ENCODE peak calls at places on chromosome 16, in eight cellular contexts. One of them, this sample, is unnamed.

GRCh38 chr16:30985401-30986128 is 558 bp downstream of the HSD3B7 start:
- DNase-seq in GM23248: peak
- DNase-seq in mesendoderm: peak
- DNase-seq in HepG2: peak
- DNase-seq in HCT116: peak
- DNase-seq in fibroblast of lung: no peak
- DNase-seq in kidney: peak
- DNase-seq in neural progenitor cell: peak
- DNase-seq in this sample: peak

GRCh38 chr16:3530371-3530914 is 29.6 kb downstream of the CLUAP1 start:
- DNase-seq in fibroblast of lung: no peak
- DNase-seq in kidney: no peak
- DNase-seq in neural progenitor cell: no peak
- DNase-seq in mesendoderm: peak
- DNase-seq in HepG2: no peak
- DNase-seq in GM23248: no peak
- DNase-seq in HCT116: no peak
- DNase-seq in this sample: peak

GRCh38 chr16:35908942-35909341 is 2449.5 kb downstream of the TP53TG3F start:
- DNase-seq in HepG2: no peak
- DNase-seq in kidney: no peak
- DNase-seq in mesendoderm: peak
- DNase-seq in neural progenitor cell: no peak
- DNase-seq in GM23248: no peak
- DNase-seq in fibroblast of lung: no peak
- DNase-seq in HCT116: peak
- DNase-seq in this sample: no peak

GRCh38 chr16:57736419-57737281 is 1.1 kb downstream of the KATNB1 start:
- DNase-seq in neural progenitor cell: peak
- DNase-seq in HepG2: peak
- DNase-seq in GM23248: peak
- DNase-seq in mesendoderm: peak
- DNase-seq in kidney: peak
- DNase-seq in HCT116: no peak
- DNase-seq in fibroblast of lung: peak
- DNase-seq in this sample: peak

GRCh38 chr16:56946767-56947603 is 14.8 kb upstream of the CETP start:
- DNase-seq in kidney: no peak
- DNase-seq in GM23248: no peak
- DNase-seq in HepG2: no peak
- DNase-seq in fibroblast of lung: no peak
- DNase-seq in HCT116: no peak
- DNase-seq in mesendoderm: no peak
- DNase-seq in neural progenitor cell: no peak
- DNase-seq in this sample: no peak

GRCh38 chr16:69890114-69890890 is 60.8 kb upstream of the CLEC18A start:
- DNase-seq in mesendoderm: peak
- DNase-seq in neural progenitor cell: peak
- DNase-seq in kidney: peak
- DNase-seq in HepG2: no peak
- DNase-seq in GM23248: peak
- DNase-seq in HCT116: no peak
- DNase-seq in fibroblast of lung: peak
- DNase-seq in this sample: peak

GRCh38 chr16:86424413-86424812 is 85.9 kb upstream of the FOXF1 start:
- DNase-seq in fibroblast of lung: peak
- DNase-seq in neural progenitor cell: peak
- DNase-seq in HCT116: no peak
- DNase-seq in GM23248: peak
- DNase-seq in kidney: no peak
- DNase-seq in HepG2: no peak
- DNase-seq in mesendoderm: peak
- DNase-seq in this sample: no peak

GRCh38 chr16:29710227-29711219 is 31.5 kb downstream of the QPRT start:
- DNase-seq in GM23248: peak
- DNase-seq in HCT116: peak
- DNase-seq in kidney: peak
- DNase-seq in fibroblast of lung: peak
- DNase-seq in HepG2: peak
- DNase-seq in neural progenitor cell: peak
- DNase-seq in mesendoderm: peak
- DNase-seq in this sample: peak

GRCh38 chr16:68022728-68023537 is at the start of the genes DDX28 and DUS2:
- DNase-seq in HepG2: peak
- DNase-seq in kidney: peak
- DNase-seq in mesendoderm: peak
- DNase-seq in GM23248: peak
- DNase-seq in neural progenitor cell: peak
- DNase-seq in HCT116: peak
- DNase-seq in fibroblast of lung: peak
- DNase-seq in this sample: peak

GRCh38 chr16:8630205-8630953 is 8.9 kb downstream of the METTL22 start:
- DNase-seq in GM23248: no peak
- DNase-seq in fibroblast of lung: no peak
- DNase-seq in HCT116: no peak
- DNase-seq in mesendoderm: no peak
- DNase-seq in kidney: no peak
- DNase-seq in HepG2: no peak
- DNase-seq in neural progenitor cell: no peak
- DNase-seq in this sample: no peak

DNA sequence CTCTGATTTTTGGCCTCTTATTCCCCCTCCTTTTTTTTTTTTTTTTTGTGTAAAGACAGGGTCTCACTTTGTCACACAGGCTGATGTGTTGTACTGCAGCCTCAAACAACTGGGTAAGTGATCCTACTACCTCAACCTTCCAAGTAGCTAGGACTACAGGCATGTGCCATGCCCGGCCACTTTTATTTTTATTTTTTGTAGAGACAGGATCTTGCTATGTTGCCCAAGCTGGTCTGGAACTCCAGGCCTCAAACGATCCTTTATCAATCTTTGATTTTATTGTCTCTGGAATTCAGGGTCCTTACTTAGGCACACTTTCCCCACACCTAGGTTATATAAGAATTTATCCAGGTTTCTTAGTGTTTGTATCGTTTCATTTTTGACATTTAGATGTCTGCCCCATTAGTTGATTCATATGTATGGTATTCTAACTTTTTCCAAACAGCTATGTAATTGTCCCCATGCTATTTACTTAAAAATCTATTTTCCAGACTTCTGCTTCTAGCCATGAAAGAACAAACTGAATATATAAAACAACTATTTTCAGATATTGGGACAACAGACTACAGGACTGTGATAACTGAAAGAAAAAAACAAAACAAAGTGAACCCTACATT is 13.9 kb downstream of the CMC2 start:
- DNase-seq in fibroblast of lung: no peak
- DNase-seq in kidney: no peak
- DNase-seq in HCT116: no peak
- DNase-seq in GM23248: peak
- DNase-seq in neural progenitor cell: no peak
- DNase-seq in mesendoderm: no peak
- DNase-seq in HepG2: no peak
- DNase-seq in this sample: no peak
- H3K9ac ChIP-seq in fibroblast of lung: no peak
- H3K9ac ChIP-seq in kidney: no peak
- H3K9ac ChIP-seq in HCT116: no peak
- H3K9ac ChIP-seq in GM23248: peak
- H3K9ac ChIP-seq in neural progenitor cell: no peak
- H3K9ac ChIP-seq in mesendoderm: no peak
- H3K9ac ChIP-seq in HepG2: peak
- H3K9ac ChIP-seq in this sample: no peak

DNA sequence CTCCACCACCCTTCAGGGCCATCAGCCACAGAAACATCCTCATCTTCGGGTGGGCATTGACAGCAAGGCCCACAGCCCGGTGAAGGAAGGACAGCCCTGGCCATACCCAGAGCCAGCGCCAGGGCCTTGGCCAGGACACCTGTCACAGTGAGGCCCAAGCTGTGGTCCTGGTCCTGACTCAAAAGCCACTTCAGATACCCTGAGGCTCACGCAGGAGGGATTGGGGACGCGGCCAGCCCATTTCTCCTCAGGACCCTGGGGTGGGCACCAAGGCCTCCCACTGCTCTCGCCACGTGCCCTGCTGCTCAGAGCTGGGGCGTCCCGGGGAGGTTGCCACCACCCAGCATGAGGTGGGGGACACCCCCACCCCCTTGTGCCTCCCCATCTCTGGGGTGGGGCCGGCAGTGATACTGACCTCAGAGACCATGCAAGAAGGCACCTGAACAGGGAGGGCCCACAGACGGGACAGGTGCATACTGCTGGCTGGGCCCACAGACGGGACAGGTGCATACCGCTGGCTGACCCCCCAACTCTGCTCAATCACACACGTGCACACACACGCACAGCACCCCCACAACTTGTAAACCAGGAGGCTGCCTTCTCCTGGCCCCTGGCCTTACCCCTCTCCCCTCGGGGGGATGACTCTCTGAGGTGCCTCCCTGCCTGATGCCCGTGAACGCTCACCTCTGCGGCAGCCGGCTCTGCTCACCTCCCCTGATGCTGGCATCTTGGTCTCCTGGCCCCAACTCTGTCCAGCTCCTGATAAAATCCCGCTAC is 14.2 kb downstream of the SLC7A5 start:
- DNase-seq in HCT116: no peak
- DNase-seq in HepG2: no peak
- DNase-seq in mesendoderm: no peak
- DNase-seq in kidney: no peak
- DNase-seq in GM23248: no peak
- DNase-seq in fibroblast of lung: no peak
- DNase-seq in neural progenitor cell: no peak
- DNase-seq in this sample: no peak
- H3K9ac ChIP-seq in HCT116: peak
- H3K9ac ChIP-seq in HepG2: peak
- H3K9ac ChIP-seq in mesendoderm: no peak
- H3K9ac ChIP-seq in kidney: no peak
- H3K9ac ChIP-seq in GM23248: peak
- H3K9ac ChIP-seq in fibroblast of lung: no peak
- H3K9ac ChIP-seq in neural progenitor cell: no peak
- H3K9ac ChIP-seq in this sample: peak

DNA sequence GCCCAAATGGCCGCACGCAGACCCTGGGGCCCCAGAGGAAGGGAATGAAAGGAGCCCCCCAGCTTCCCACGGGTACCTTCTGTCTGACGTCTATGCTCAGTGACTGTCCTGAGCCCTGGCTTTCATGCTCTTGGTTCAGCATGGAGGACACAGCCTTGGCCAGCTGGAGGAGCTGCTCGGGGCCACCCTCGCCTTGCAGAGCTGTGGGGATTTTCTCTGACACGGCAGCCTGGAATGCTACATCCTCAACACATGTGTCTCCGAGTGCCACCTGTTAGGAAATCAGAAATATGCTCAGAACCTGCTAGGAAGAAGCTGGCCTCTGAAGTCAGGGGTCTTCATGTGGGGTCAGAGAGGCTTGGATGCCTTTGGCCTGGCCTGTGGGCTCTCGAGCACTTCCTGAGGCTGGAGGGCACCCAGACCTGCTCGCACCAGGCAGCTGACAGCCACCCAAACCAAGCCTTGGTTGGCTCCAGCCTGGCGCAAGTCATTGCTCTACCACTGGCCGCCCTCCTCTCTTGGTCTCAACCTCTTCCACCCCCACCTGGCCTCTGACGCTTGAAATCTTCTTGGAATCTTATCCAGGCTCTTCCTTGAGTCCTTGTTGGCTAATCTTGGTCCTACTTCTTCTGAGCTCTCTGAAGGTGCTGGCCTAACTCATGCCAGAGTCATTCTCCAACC is 63.7 kb upstream of the BCO1 start:
- DNase-seq in HCT116: no peak
- DNase-seq in fibroblast of lung: no peak
- DNase-seq in HepG2: no peak
- DNase-seq in mesendoderm: no peak
- DNase-seq in GM23248: peak
- DNase-seq in neural progenitor cell: no peak
- DNase-seq in kidney: no peak
- DNase-seq in this sample: peak
- H3K9ac ChIP-seq in HCT116: no peak
- H3K9ac ChIP-seq in fibroblast of lung: no peak
- H3K9ac ChIP-seq in HepG2: no peak
- H3K9ac ChIP-seq in mesendoderm: no peak
- H3K9ac ChIP-seq in GM23248: no peak
- H3K9ac ChIP-seq in neural progenitor cell: no peak
- H3K9ac ChIP-seq in kidney: no peak
- H3K9ac ChIP-seq in this sample: no peak

GRCh38 chr16:22353933-22354541 is 20.4 kb downstream of the CDR2 start:
- DNase-seq in HepG2: peak
- DNase-seq in mesendoderm: no peak
- DNase-seq in neural progenitor cell: no peak
- DNase-seq in kidney: no peak
- DNase-seq in HCT116: no peak
- DNase-seq in fibroblast of lung: no peak
- DNase-seq in GM23248: no peak
- DNase-seq in this sample: no peak

GRCh38 chr16:22355487-22355908 is 18.9 kb downstream of the CDR2 start:
- DNase-seq in neural progenitor cell: no peak
- DNase-seq in mesendoderm: no peak
- DNase-seq in HCT116: no peak
- DNase-seq in fibroblast of lung: no peak
- DNase-seq in GM23248: peak
- DNase-seq in kidney: no peak
- DNase-seq in HepG2: no peak
- DNase-seq in this sample: no peak

GRCh38 chr16:22352726-22353125 is 21.7 kb downstream of the CDR2 start:
- DNase-seq in kidney: no peak
- DNase-seq in mesendoderm: peak
- DNase-seq in GM23248: peak
- DNase-seq in HepG2: no peak
- DNase-seq in HCT116: no peak
- DNase-seq in fibroblast of lung: no peak
- DNase-seq in neural progenitor cell: no peak
- DNase-seq in this sample: no peak

GRCh38 chr16:22352119-22352518 is 22.3 kb downstream of the CDR2 start:
- DNase-seq in HepG2: no peak
- DNase-seq in GM23248: no peak
- DNase-seq in HCT116: no peak
- DNase-seq in mesendoderm: no peak
- DNase-seq in neural progenitor cell: no peak
- DNase-seq in fibroblast of lung: no peak
- DNase-seq in kidney: no peak
- DNase-seq in this sample: no peak

DNA sequence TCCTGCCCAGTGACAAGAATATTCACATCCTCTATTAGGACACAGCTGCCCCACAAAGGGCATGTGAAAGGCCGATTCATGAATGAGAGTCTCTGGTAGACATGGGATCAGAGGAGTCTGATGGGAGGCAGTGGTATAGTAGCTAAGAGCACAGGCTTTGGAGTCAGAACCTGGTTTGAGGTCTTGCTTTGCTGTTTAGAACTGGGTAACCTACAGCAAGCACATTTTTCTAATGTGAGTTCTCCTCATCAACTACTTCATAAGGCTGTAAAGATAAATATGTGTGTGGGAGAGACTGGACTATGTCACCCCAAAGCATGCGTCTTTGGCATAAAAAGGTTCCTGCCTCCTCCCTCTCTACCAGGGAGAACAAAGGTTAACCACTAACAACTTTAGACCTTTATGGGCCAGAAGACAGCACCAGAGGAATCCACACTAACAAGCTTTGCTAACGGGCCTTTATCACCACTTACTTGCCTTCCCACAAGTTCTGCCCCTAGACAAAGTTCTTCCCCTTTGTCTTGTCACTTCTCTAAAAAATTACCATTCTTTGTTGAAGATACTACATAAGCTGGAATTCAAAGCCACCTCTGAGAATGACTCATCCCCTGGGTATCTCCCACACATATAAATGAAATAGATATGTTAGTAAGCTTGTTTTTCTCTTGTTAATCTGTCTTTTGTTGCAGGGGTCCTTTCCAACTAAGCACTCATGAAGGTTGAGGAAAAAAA is 21.1 kb downstream of the CDR2 start:
- DNase-seq in HCT116: peak
- DNase-seq in HepG2: peak
- DNase-seq in fibroblast of lung: peak
- DNase-seq in kidney: no peak
- DNase-seq in mesendoderm: peak
- DNase-seq in neural progenitor cell: no peak
- DNase-seq in GM23248: peak
- DNase-seq in this sample: peak
- H3K9ac ChIP-seq in HCT116: peak
- H3K9ac ChIP-seq in HepG2: no peak
- H3K9ac ChIP-seq in fibroblast of lung: no peak
- H3K9ac ChIP-seq in kidney: no peak
- H3K9ac ChIP-seq in mesendoderm: no peak
- H3K9ac ChIP-seq in neural progenitor cell: no peak
- H3K9ac ChIP-seq in GM23248: peak
- H3K9ac ChIP-seq in this sample: peak